ENCODE peak calls at places on chromosomes 4 and X, in six cellular contexts. E is substantia nigra; O is activated CD4-positive, alpha-beta T cell treated with anti-CD3 and anti-CD28 coated beads, Interleukin-2, amount 10 ng/mL, durations not matched to agents 7 days and 5 days; I is iris pigment epithelial cell; U is stimulated activated CD4-positive, alpha-beta T cell treated with anti-CD3 and anti-CD28 coated beads, Interleukin-2, amount 100 ng/mL, for 48 hours; Y is NCI-H1417. L is an unnamed sample.

GRCh38 chrX:19799319-19800182 is 87.8 kb downstream of the SH3KBP1 start:
- DNase-seq in O (peak), I (peak), E (no peak), U (no peak), Y (peak), L (no peak)

GRCh38 chr4:16337936-16338335 is 111.7 kb upstream of the TAPT1 start:
- DNase-seq in Y (no peak), I (peak), U (no peak), O (no peak), E (no peak), L (no peak)

GRCh38 chr4:17633600-17633999 is 19.2 kb downstream of the MED28 start:
- DNase-seq in O (no peak), Y (no peak), E (no peak), I (no peak), U (no peak), L (no peak)

GRCh38 chr4:148097811-148098210 is 344.4 kb downstream of the NR3C2 start:
- DNase-seq in Y (no peak), O (no peak), U (no peak), I (no peak), E (no peak), L (no peak)

GRCh38 chr4:8182858-8183725 is 16.0 kb upstream of the SH3TC1 start:
- DNase-seq in Y (no peak), O (no peak), I (peak), E (no peak), U (no peak), L (no peak)

GRCh38 chr4:61200991-61201526 is 933 bp downstream of the ADGRL3 start:
- DNase-seq in I (peak), E (peak), U (no peak), O (no peak), Y (peak), L (peak)

GRCh38 chr4:154001187-154001586 is 212.3 kb upstream of the SFRP2 start:
- DNase-seq in I (no peak), O (no peak), U (no peak), Y (no peak), E (no peak), L (no peak)

GRCh38 chrX:14497184-14497666 is 32.1 kb upstream of the GLRA2 start:
- DNase-seq in U (no peak), O (peak), E (no peak), I (peak), Y (peak), L (no peak)

GRCh38 chr4:95910749-95911148 is 70.9 kb downstream of the PDHA2 start:
- DNase-seq in I (no peak), O (no peak), E (no peak), U (no peak), Y (peak), L (no peak)

GRCh38 chrX:23317799-23318724 is 16.6 kb upstream of the PTCHD1 start:
- DNase-seq in I (no peak), O (peak), Y (peak), U (peak), E (no peak), L (peak)

GRCh38 chrX:118503260-118504041 is 7.8 kb downstream of the DOCK11 start:
- DNase-seq in I (no peak), Y (no peak), E (no peak), O (no peak), U (no peak), L (no peak)

GRCh38 chr4:105305019-105305836 is 158.6 kb downstream of the TET2 start:
- DNase-seq in O (no peak), I (no peak), U (no peak), Y (no peak), E (no peak), L (no peak)